ENCODE peak calls at places on chromosomes 5 and 9, in five cellular contexts. One of them, this sample, is unnamed.

GRCh38 chr5:177362102-177362868 is 4.6 kb downstream of the RGS14 start:
- DNase-seq in brain microvascular endothelial cell: no peak
- DNase-seq in GM12865: no peak
- DNase-seq in PC-9: no peak
- DNase-seq in right lobe of liver: no peak
- DNase-seq in this sample: no peak

GRCh38 chr5:180467028-180467427 is 27.2 kb upstream of the CNOT6 start:
- DNase-seq in GM12865: no peak
- DNase-seq in right lobe of liver: peak
- DNase-seq in brain microvascular endothelial cell: no peak
- DNase-seq in PC-9: peak
- DNase-seq in this sample: no peak

GRCh38 chr9:6590329-6590728 is 55.2 kb downstream of the GLDC start:
- DNase-seq in brain microvascular endothelial cell: no peak
- DNase-seq in PC-9: no peak
- DNase-seq in right lobe of liver: no peak
- DNase-seq in GM12865: no peak
- DNase-seq in this sample: no peak

GRCh38 chr9:3960661-3961144 is 339.2 kb downstream of the GLIS3 start:
- DNase-seq in right lobe of liver: no peak
- DNase-seq in GM12865: no peak
- DNase-seq in PC-9: no peak
- DNase-seq in brain microvascular endothelial cell: peak
- DNase-seq in this sample: peak

GRCh38 chr5:173473293-173473692 is 143.2 kb downstream of the BOD1 start:
- DNase-seq in PC-9: no peak
- DNase-seq in right lobe of liver: no peak
- DNase-seq in GM12865: no peak
- DNase-seq in brain microvascular endothelial cell: no peak
- DNase-seq in this sample: no peak

GRCh38 chr5:173962436-173962835 is 26.5 kb upstream of the C5orf47 start:
- DNase-seq in brain microvascular endothelial cell: no peak
- DNase-seq in PC-9: no peak
- DNase-seq in right lobe of liver: no peak
- DNase-seq in GM12865: no peak
- DNase-seq in this sample: no peak

GRCh38 chr5:133025804-133026663 is at the start of gene ZCCHC10:
- DNase-seq in brain microvascular endothelial cell: peak
- DNase-seq in right lobe of liver: peak
- DNase-seq in GM12865: peak
- DNase-seq in PC-9: peak
- DNase-seq in this sample: peak

GRCh38 chr9:15220658-15221310 is 86.2 kb downstream of the TTC39B start:
- DNase-seq in brain microvascular endothelial cell: peak
- DNase-seq in GM12865: no peak
- DNase-seq in PC-9: no peak
- DNase-seq in right lobe of liver: no peak
- DNase-seq in this sample: peak

GRCh38 chr9:90055226-90055625 is 450.4 kb downstream of the GADD45G start:
- DNase-seq in PC-9: no peak
- DNase-seq in GM12865: no peak
- DNase-seq in right lobe of liver: no peak
- DNase-seq in brain microvascular endothelial cell: no peak
- DNase-seq in this sample: no peak
- H3K4me3 ChIP-seq in PC-9: no peak
- H3K4me3 ChIP-seq in GM12865: no peak
- H3K4me3 ChIP-seq in right lobe of liver: no peak
- H3K4me3 ChIP-seq in brain microvascular endothelial cell: no peak
- H3K4me3 ChIP-seq in this sample: no peak

GRCh38 chr9:7844283-7844682 is 44.7 kb upstream of the DMAC1 start:
- DNase-seq in brain microvascular endothelial cell: no peak
- DNase-seq in right lobe of liver: no peak
- DNase-seq in PC-9: no peak
- DNase-seq in GM12865: peak
- DNase-seq in this sample: peak
- TF ChIP-seq CTCF in brain microvascular endothelial cell: peak
- TF ChIP-seq CTCF in right lobe of liver: peak
- TF ChIP-seq CTCF in PC-9: peak
- TF ChIP-seq CTCF in GM12865: peak
- TF ChIP-seq CTCF in this sample: no peak

GRCh38 chr5:123098767-123099513 is 9.9 kb downstream of the PRDM6 start:
- DNase-seq in brain microvascular endothelial cell: no peak
- DNase-seq in GM12865: no peak
- DNase-seq in PC-9: no peak
- DNase-seq in right lobe of liver: no peak
- DNase-seq in this sample: peak
- H3K4me3 ChIP-seq in brain microvascular endothelial cell: peak
- H3K4me3 ChIP-seq in GM12865: no peak
- H3K4me3 ChIP-seq in PC-9: no peak
- H3K4me3 ChIP-seq in right lobe of liver: no peak
- H3K4me3 ChIP-seq in this sample: peak

DNA sequence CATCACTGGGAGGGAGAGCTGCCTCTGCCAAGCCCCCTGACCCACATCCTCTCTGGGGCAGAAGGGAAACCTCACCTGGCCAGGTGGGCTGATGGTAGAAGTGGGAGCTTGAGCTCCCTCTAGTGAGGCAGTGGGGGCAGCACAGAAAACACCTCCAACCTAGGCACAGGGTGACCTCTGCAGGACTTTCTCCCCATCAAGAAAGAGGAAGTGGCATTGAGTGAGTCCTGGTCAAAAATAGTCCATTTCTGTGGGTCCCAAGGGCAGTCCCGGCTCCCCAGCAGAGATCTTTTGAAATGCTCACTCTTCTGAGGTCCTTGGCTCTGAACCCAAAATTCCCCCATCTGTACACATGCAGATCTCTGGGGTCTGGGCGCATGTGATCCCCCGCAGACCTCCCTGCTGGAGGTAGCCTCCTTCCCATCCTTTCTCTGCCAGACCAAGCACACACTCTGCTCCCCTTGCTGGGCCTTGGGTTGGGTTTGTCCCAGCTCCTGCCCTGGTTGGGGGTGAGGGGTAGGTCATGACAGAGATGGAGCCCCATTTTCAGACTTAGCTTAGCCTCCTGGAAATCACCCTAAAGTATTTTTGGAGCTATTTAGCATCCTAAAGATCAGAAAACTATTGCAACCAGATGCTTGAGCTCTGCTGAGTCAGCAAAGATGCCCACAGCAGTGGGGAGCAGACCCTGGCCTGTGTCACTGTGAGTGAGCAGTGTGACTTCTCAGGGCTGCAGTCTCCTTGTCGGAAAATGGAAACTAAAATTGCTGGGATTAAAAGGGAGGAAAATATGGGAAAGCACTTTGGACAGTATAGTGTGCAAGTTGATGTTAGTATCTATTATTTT is 41.6 kb upstream of the LCP2 start:
- DNase-seq in brain microvascular endothelial cell: no peak
- DNase-seq in GM12865: peak
- DNase-seq in right lobe of liver: no peak
- DNase-seq in PC-9: no peak
- DNase-seq in this sample: no peak
- TF ChIP-seq CTCF in brain microvascular endothelial cell: no peak
- TF ChIP-seq CTCF in GM12865: peak
- TF ChIP-seq CTCF in right lobe of liver: peak
- TF ChIP-seq CTCF in PC-9: peak
- TF ChIP-seq CTCF in this sample: no peak

DNA sequence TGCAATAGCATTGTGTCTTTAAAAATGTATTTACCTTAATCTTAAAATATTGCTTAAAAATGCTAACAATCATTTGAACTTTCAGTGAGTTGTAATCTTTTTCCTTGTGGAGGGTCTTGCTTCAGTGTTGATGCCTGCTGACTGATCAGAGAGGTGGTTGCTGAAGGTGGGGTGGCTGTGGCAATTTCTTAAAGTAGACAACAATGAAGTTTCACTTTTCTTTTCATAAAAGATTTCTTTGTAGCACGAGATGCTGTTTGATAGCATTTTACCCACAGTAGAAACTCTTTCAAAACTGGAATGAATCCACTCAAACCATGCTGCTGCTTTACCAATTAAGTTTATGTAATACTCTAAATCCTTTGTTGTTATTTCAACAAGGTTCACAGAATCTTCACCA is 50.8 kb downstream of the NR3C1 start:
- DNase-seq in PC-9: no peak
- DNase-seq in GM12865: peak
- DNase-seq in brain microvascular endothelial cell: no peak
- DNase-seq in right lobe of liver: no peak
- DNase-seq in this sample: no peak
- H3K4me3 ChIP-seq in PC-9: no peak
- H3K4me3 ChIP-seq in GM12865: no peak
- H3K4me3 ChIP-seq in brain microvascular endothelial cell: no peak
- H3K4me3 ChIP-seq in right lobe of liver: no peak
- H3K4me3 ChIP-seq in this sample: no peak